ENCODE peak calls at places on chromosomes 12 and 14, in five cellular contexts. One of them, this sample, is unnamed.

GRCh38 chr12:108508243-108508642 is 6.8 kb upstream of the FICD start:
- DNase-seq in H1: no peak
- DNase-seq in GM12892: no peak
- DNase-seq in SK-N-SH: no peak
- DNase-seq in GM12878: no peak
- DNase-seq in this sample: no peak

GRCh38 chr12:91722072-91722471 is 423.6 kb downstream of the BTG1 start:
- DNase-seq in H1: no peak
- DNase-seq in GM12878: no peak
- DNase-seq in GM12892: no peak
- DNase-seq in SK-N-SH: no peak
- DNase-seq in this sample: no peak

GRCh38 chr12:113464852-113465719 is 6.6 kb downstream of the LHX5 start:
- DNase-seq in GM12878: no peak
- DNase-seq in H1: no peak
- DNase-seq in GM12892: no peak
- DNase-seq in SK-N-SH: peak
- DNase-seq in this sample: no peak

GRCh38 chr14:38818555-38818954 is 284.5 kb downstream of the SEC23A start:
- DNase-seq in GM12892: no peak
- DNase-seq in GM12878: no peak
- DNase-seq in SK-N-SH: no peak
- DNase-seq in H1: no peak
- DNase-seq in this sample: no peak

GRCh38 chr12:1828863-1829262 is 8.5 kb downstream of the LRTM2 start:
- DNase-seq in SK-N-SH: no peak
- DNase-seq in GM12892: no peak
- DNase-seq in GM12878: no peak
- DNase-seq in H1: no peak
- DNase-seq in this sample: no peak

GRCh38 chr14:75720828-75721227 is 59.8 kb downstream of the TTLL5 start:
- DNase-seq in GM12878: no peak
- DNase-seq in GM12892: no peak
- DNase-seq in H1: no peak
- DNase-seq in SK-N-SH: no peak
- DNase-seq in this sample: no peak

GRCh38 chr12:116244474-116245090 is 32.9 kb downstream of the MED13L start:
- DNase-seq in H1: no peak
- DNase-seq in GM12878: no peak
- DNase-seq in SK-N-SH: no peak
- DNase-seq in GM12892: no peak
- DNase-seq in this sample: no peak

GRCh38 chr12:1696800-1697199 is 5.9 kb downstream of the ADIPOR2 start:
- DNase-seq in GM12878: no peak
- DNase-seq in GM12892: no peak
- DNase-seq in H1: no peak
- DNase-seq in SK-N-SH: no peak
- DNase-seq in this sample: no peak

GRCh38 chr14:73325063-73325462 is 87.8 kb downstream of the PAPLN start:
- DNase-seq in SK-N-SH: no peak
- DNase-seq in GM12892: no peak
- DNase-seq in H1: no peak
- DNase-seq in GM12878: no peak
- DNase-seq in this sample: no peak

GRCh38 chr14:101564819-101565698 is 3.8 kb downstream of the DIO3 start:
- DNase-seq in H1: no peak
- DNase-seq in GM12892: no peak
- DNase-seq in GM12878: no peak
- DNase-seq in SK-N-SH: peak
- DNase-seq in this sample: no peak
- TF ChIP-seq TAF1 in H1: no peak
- TF ChIP-seq TAF1 in GM12892: no peak
- TF ChIP-seq TAF1 in GM12878: no peak
- TF ChIP-seq TAF1 in SK-N-SH: no peak
- TF ChIP-seq TAF1 in this sample: no peak

DNA sequence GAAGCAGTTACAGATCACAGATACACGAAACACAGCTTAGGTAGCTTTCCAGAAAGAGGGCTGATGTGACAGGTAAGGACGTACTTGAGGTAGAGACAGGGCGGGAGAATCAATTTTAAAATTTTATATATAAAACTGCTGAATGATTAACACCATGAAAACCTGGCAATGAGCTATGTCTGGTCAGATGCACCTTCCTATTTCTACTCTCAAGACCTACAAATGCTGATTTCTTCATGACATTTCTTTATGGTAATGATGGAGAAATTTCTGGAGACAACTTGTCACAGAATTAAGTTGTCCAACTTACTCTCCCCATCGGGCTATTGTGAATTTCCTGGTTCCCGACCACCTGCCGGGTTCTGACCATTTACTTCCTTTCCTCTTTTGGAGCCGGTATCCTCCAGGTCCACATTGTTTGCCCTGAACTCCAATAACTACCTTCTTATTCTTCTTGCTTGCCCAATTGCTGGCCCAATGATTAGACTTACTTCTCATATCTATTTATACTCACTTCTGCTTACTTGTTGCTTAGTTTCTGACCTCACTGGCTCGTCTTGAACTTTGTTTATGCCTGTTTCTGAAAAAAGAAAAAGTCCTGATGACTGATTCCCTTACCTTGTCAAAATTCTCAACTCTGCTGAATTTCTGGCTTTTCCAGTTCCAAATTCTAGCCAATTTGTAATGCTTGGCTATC is 12.8 kb upstream of the ATP2B1 start:
- DNase-seq in GM12878: peak
- DNase-seq in H1: no peak
- DNase-seq in GM12892: peak
- DNase-seq in SK-N-SH: no peak
- DNase-seq in this sample: no peak
- TF ChIP-seq TAF1 in GM12878: no peak
- TF ChIP-seq TAF1 in H1: no peak
- TF ChIP-seq TAF1 in GM12892: no peak
- TF ChIP-seq TAF1 in SK-N-SH: no peak
- TF ChIP-seq TAF1 in this sample: no peak

GRCh38 chr12:71607494-71608330 is 55.9 kb downstream of the ZFC3H1 start:
- DNase-seq in GM12878: no peak
- DNase-seq in SK-N-SH: no peak
- DNase-seq in H1: no peak
- DNase-seq in GM12892: no peak
- DNase-seq in this sample: no peak
- TF ChIP-seq TAF1 in GM12878: no peak
- TF ChIP-seq TAF1 in SK-N-SH: no peak
- TF ChIP-seq TAF1 in H1: no peak
- TF ChIP-seq TAF1 in GM12892: no peak
- TF ChIP-seq TAF1 in this sample: no peak

DNA sequence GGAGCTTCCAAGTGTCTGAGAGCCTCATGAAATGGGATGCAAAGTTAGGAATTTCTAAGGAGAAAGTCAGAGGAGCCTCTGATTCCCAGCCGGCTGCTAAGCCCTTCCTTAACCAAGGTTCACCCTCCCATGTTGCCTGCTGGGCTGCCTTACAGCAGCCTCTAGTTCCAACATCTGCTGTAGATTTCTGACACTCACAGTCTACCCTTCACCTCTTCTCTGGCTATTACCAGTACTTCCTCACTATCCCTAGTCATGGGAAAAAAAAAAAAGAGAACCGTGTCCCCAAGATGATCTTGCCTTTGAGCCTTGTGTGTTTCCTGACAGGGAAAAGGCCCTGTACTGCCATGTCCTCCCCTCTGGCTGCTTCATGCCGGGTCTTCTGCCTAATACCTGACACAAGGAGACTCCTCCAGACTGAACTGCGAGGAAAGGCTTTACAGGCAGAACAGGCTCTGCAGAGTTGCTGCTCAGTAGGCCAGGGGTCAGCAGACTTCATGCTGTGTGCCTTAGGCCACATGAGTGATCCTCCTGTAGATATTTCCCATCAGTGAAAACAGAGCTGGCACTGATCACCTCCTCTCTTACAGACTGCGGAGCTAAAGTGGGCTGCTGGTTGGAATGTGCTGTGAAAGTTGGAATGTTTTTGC is 46.8 kb downstream of the PRKCH start:
- DNase-seq in H1: no peak
- DNase-seq in SK-N-SH: peak
- DNase-seq in GM12878: no peak
- DNase-seq in GM12892: no peak
- DNase-seq in this sample: no peak
- TF ChIP-seq TAF1 in H1: no peak
- TF ChIP-seq TAF1 in SK-N-SH: no peak
- TF ChIP-seq TAF1 in GM12878: no peak
- TF ChIP-seq TAF1 in GM12892: no peak
- TF ChIP-seq TAF1 in this sample: no peak

DNA sequence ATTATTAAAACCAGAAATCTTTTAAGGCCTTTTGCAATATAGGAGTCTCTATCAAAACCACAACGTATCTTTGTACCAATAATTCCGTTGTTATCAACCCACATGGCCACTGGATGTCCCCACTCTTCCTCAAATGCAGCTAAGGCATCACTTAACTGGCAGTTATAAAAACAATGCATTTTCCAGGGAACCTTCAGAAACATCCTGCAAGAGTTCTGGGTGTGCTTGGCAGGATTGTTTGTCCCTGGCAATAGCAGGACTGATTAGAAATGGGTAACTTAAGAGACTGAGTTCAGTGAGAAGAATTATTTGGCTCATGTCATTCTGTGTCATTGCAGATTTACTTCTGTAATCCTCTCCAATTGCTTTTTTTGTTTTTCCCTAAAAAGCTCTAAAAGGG is 112.0 kb downstream of the SLC15A5 start:
- DNase-seq in GM12878: no peak
- DNase-seq in GM12892: no peak
- DNase-seq in SK-N-SH: peak
- DNase-seq in H1: peak
- DNase-seq in this sample: no peak
- TF ChIP-seq TAF1 in GM12878: no peak
- TF ChIP-seq TAF1 in GM12892: no peak
- TF ChIP-seq TAF1 in SK-N-SH: no peak
- TF ChIP-seq TAF1 in H1: no peak
- TF ChIP-seq TAF1 in this sample: no peak

GRCh38 chr14:79325557-79325956 is 885.7 kb downstream of the DIO2 start:
- DNase-seq in SK-N-SH: no peak
- DNase-seq in GM12878: no peak
- DNase-seq in H1: no peak
- DNase-seq in GM12892: no peak
- DNase-seq in this sample: no peak
- TF ChIP-seq TAF1 in SK-N-SH: no peak
- TF ChIP-seq TAF1 in GM12878: no peak
- TF ChIP-seq TAF1 in H1: no peak
- TF ChIP-seq TAF1 in GM12892: no peak
- TF ChIP-seq TAF1 in this sample: no peak

DNA sequence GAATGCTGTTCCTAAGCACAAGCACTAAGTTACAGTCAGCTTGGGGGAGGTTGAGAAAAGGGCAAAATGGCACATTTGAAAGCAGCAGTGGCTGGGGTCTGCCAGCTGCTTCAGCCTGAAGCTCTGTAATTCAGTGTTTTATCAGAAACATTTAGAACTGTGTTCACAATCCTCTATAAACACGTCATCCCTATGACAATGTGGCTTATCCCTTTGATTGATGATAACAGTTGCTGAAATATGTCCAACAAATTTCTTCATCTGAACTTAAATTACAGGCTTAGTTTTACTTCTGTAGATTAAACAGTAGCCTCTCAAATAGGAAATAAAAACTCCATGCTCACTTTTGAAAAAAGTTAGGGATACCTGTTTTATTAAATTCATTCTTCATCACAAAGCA is 108.8 kb downstream of the VEZT start:
- DNase-seq in GM12878: no peak
- DNase-seq in SK-N-SH: no peak
- DNase-seq in GM12892: no peak
- DNase-seq in H1: no peak
- DNase-seq in this sample: no peak
- TF ChIP-seq TAF1 in GM12878: no peak
- TF ChIP-seq TAF1 in SK-N-SH: no peak
- TF ChIP-seq TAF1 in GM12892: no peak
- TF ChIP-seq TAF1 in H1: no peak
- TF ChIP-seq TAF1 in this sample: no peak